ENCODE peak calls at places on chromosomes 11 and 22, in six cellular contexts. A is right atrium auricular region, U is GDM1, Y is OCI-LY7, B is memory B cell, I is progenitor cell of endocrine pancreas. P is an unnamed sample.

GRCh38 chr11:120801801-120802689 is 221.9 kb upstream of the TBCEL start:
- DNase-seq in A (peak; percentile 71), U (no peak), Y (peak; percentile 72), B (peak; percentile 33), I (peak; percentile 67), P (peak; percentile 52)

GRCh38 chr11:55497068-55497467 is 57.2 kb upstream of the OR4C15 start:
- DNase-seq in A (no peak), U (no peak), Y (no peak), B (no peak), I (no peak), P (no peak)

GRCh38 chr11:34179026-34179675 is 73.7 kb downstream of the NAT10 start:
- DNase-seq in A (no peak), U (no peak), Y (no peak), B (no peak), I (no peak), P (no peak)

GRCh38 chr22:41352058-41352457 is 29.7 kb upstream of the TEF start:
- DNase-seq in A (no peak), U (no peak), Y (no peak), B (no peak), I (no peak), P (no peak)

GRCh38 chr22:38467904-38468760 is at the start of gene KDELR3:
- DNase-seq in A (no peak), U (no peak), Y (no peak), B (no peak), I (no peak), P (peak; percentile 69)

GRCh38 chr22:22593964-22594656 is 35.0 kb upstream of the PRAME start:
- DNase-seq in A (no peak), U (peak; percentile 45), Y (peak; percentile 84), B (peak; percentile 54), I (no peak), P (peak; percentile 74)

GRCh38 chr11:63629426-63629825 is 15.2 kb upstream of the PLAAT3 start:
- DNase-seq in A (no peak), U (no peak), Y (no peak), B (no peak), I (no peak), P (no peak)

GRCh38 chr11:15850992-15851615 is 505.2 kb downstream of the SOX6 start:
- DNase-seq in A (no peak), U (no peak), Y (no peak), B (no peak), I (no peak), P (no peak)

GRCh38 chr22:33023119-33023827 is 34.9 kb downstream of the SYN3 start:
- DNase-seq in A (peak; percentile 46), U (no peak), Y (no peak), B (no peak), I (no peak), P (peak; percentile 12)

GRCh38 chr22:41934284-41935014 is 7.8 kb upstream of the TNFRSF13C start:
- DNase-seq in A (no peak), U (no peak), Y (peak; percentile 26), B (peak; percentile 23), I (no peak), P (no peak)

GRCh38 chr22:30292069-30292970 is 3.0 kb upstream of the CASTOR1 start:
- DNase-seq in A (no peak), U (no peak), Y (no peak), B (no peak), I (no peak), P (no peak)

P was measured in NB4.